ENCODE peak calls at places on chromosomes 16 and 17, in ten cellular contexts. X is A549, S is OCI-LY7, J is heart right ventricle, O is GM13976, I is neural crest cell, Q is stomach, R is left ventricle myocardium inferior, W is spleen, F is MM.1S. M is an unnamed sample.
A peak's percentile ranks its signal among the peaks of the same experiment; 100 is the strongest.

GRCh38 chr16:4388275-4389021 is 16.8 kb downstream of the VASN start:
- DNase-seq in S (no peak), J (peak; percentile 67), F (no peak), Q (no peak), R (peak; percentile 51), W (no peak), I (no peak), O (no peak), X (no peak), M (no peak)

GRCh38 chr17:17752822-17753448 is 71.7 kb downstream of the RAI1 start:
- DNase-seq in F (no peak), O (no peak), R (no peak), S (peak; percentile 66), Q (no peak), X (no peak), W (peak; percentile 87), J (no peak), I (peak; percentile 42), M (no peak)

GRCh38 chr16:608019-608418 is 18.2 kb downstream of the RAB40C start:
- DNase-seq in I (no peak), R (no peak), F (no peak), X (no peak), J (no peak), O (no peak), W (no peak), S (no peak), Q (no peak), M (no peak)

GRCh38 chr17:47696717-47697642 is 3.0 kb downstream of the TBKBP1 start:
- DNase-seq in I (no peak), O (no peak), X (no peak), R (no peak), J (no peak), F (no peak), S (no peak), Q (no peak), W (peak; percentile 64), M (no peak)

GRCh38 chr17:42087736-42088705 is 10.3 kb downstream of the ZNF385C start:
- DNase-seq in J (no peak), R (no peak), X (no peak), Q (no peak), F (no peak), S (no peak), O (no peak), I (no peak), W (no peak), M (no peak)

GRCh38 chr16:78764478-78764877 is 665.0 kb downstream of the WWOX start:
- DNase-seq in F (peak; percentile 16), J (no peak), X (no peak), W (no peak), R (no peak), O (no peak), I (no peak), S (no peak), Q (no peak), M (no peak)

GRCh38 chr17:42548070-42548837 is 4.5 kb upstream of the HSD17B1 start:
- DNase-seq in S (peak; percentile 84), J (no peak), R (peak; percentile 57), O (peak; percentile 94), I (peak; percentile 52), W (peak; percentile 94), X (peak; percentile 96), F (peak; percentile 76), Q (peak; percentile 94), M (peak; percentile 68)

GRCh38 chr16:27432600-27432957 is 30.6 kb downstream of the IL21R start:
- DNase-seq in O (no peak), F (no peak), W (peak; percentile 9), J (no peak), S (no peak), X (no peak), Q (no peak), R (no peak), I (no peak), M (peak; percentile 12)

GRCh38 chr16:59510008-59510424 is 775.9 kb upstream of the GOT2 start:
- DNase-seq in X (peak; percentile 35), Q (peak; percentile 40), F (no peak), W (no peak), J (no peak), R (no peak), S (no peak), I (no peak), O (no peak), M (no peak)

GRCh38 chr17:74354561-74354960 is 7.1 kb downstream of the BTBD17 start:
- DNase-seq in O (no peak), X (no peak), R (no peak), Q (no peak), F (no peak), J (no peak), W (no peak), S (no peak), I (no peak), M (no peak)

GRCh38 chr17:74355065-74355464 is 6.6 kb downstream of the BTBD17 start:
- DNase-seq in I (no peak), W (no peak), S (no peak), F (no peak), X (no peak), J (no peak), Q (no peak), R (no peak), O (no peak), M (no peak)

GRCh38 chr17:74351552-74352210 is 10.0 kb downstream of the BTBD17 start:
- DNase-seq in W (no peak), R (no peak), X (no peak), F (no peak), O (no peak), J (no peak), S (no peak), Q (no peak), I (no peak), M (no peak)

GRCh38 chr17:74353446-74354060 is 8.1 kb downstream of the BTBD17 start:
- DNase-seq in S (no peak), X (no peak), O (no peak), Q (no peak), F (no peak), W (no peak), I (no peak), J (no peak), R (no peak), M (no peak)

DNA sequence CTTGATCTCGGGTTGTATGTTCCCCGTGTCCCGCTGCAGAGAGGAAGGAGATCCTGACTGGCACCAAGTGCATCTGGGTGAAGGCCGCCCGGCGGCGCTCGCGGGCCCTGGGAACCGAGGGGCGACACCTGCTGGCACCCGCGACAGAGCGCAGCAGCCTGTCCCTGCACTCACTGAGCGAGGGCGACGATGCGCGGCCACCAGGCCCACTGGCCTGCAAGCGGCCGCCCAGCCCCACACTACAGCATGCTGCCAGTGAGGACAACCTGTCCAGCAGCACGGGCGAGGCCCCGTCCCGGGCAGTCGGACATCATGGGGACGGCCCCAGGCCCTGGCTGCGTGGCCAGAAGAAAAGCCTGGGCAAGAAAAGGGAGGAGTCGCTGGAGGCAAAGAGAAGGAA is 7.5 kb downstream of the BTBD17 start:
- DNase-seq in W (peak; percentile 88), J (no peak), O (peak; percentile 89), F (peak; percentile 31), Q (peak; percentile 34), I (peak; percentile 79), R (peak; percentile 45), X (peak; percentile 77), S (peak; percentile 58), M (no peak)
- TF ChIP-seq CTCF in W (peak; percentile 64), J (peak; percentile 62), O (peak; percentile 85), F (peak; percentile 81), Q (no peak), I (peak; percentile 74), R (peak; percentile 65), X (peak; percentile 87), S (peak; percentile 97), M (no peak)

GRCh38 chr16:55370762-55371482 is 46.9 kb downstream of the IRX6 start:
- DNase-seq in J (peak; percentile 74), R (peak; percentile 75), I (peak; percentile 58), O (no peak), Q (peak; percentile 33), X (peak; percentile 9), W (peak; percentile 77), S (no peak), F (peak; percentile 36), M (no peak)
- TF ChIP-seq CTCF in J (peak; percentile 78), R (peak; percentile 69), I (peak; percentile 65), O (no peak), Q (no peak), X (peak; percentile 23), W (no peak), S (no peak), F (peak; percentile 39), M (no peak)

GRCh38 chr17:8451937-8452614 is 16.4 kb downstream of the NDEL1 start:
- DNase-seq in W (no peak), X (no peak), Q (no peak), R (no peak), J (no peak), F (no peak), S (no peak), I (no peak), O (no peak), M (no peak)
- TF ChIP-seq CTCF in W (no peak), X (no peak), Q (no peak), R (no peak), J (no peak), F (no peak), S (no peak), I (no peak), O (no peak), M (no peak)

GRCh38 chr16:10947211-10947787 is 2.9 kb downstream of the CLEC16A start:
- DNase-seq in Q (no peak), I (no peak), S (no peak), F (no peak), W (no peak), X (no peak), R (no peak), J (no peak), O (no peak), M (no peak)

GRCh38 chr16:10951016-10951415 is 6.7 kb downstream of the CLEC16A start:
- DNase-seq in Q (no peak), J (no peak), I (no peak), W (no peak), O (no peak), R (no peak), F (no peak), X (no peak), S (no peak), M (no peak)

GRCh38 chr16:10950393-10950792 is 6.0 kb downstream of the CLEC16A start:
- DNase-seq in R (no peak), J (no peak), I (no peak), X (no peak), W (no peak), Q (no peak), F (no peak), O (no peak), S (no peak), M (peak; percentile 20)

GRCh38 chr16:10946308-10946707 is 1.9 kb downstream of the CLEC16A start:
- DNase-seq in O (no peak), Q (no peak), S (no peak), I (no peak), X (no peak), W (no peak), R (no peak), F (no peak), J (no peak), M (peak; percentile 33)

DNA sequence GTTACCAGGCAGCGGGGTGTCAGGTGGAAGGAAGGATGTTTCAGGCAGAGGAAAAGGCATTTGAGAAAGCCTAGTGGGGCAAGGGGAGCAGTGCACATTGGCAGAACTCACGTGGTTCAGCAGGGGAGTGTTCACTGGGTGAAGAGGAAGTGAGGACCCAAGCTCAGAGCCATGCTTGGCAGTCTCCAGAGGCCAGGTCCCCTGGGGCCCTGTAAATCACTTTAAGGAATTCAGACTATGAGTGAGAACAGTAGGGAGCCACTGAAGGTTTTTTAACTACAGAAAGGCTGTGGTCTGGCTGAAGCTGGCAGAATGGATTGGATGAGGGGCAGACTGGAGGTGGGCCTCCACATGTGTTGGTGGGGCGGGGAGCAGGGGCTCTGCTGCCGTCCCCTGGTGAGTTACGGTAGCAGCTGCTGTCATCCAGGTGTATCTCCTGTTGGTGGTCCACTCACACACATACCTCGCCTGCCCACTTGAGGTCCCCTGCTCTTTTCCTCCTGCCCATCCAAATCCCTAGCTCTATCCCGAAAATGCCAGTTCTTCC is 5.1 kb downstream of the CLEC16A start:
- DNase-seq in O (peak; percentile 52), W (peak; percentile 90), J (no peak), I (no peak), R (no peak), Q (no peak), S (peak; percentile 93), F (no peak), X (no peak), M (peak; percentile 65)
- TF ChIP-seq CTCF in O (no peak), W (peak; percentile 54), J (no peak), I (no peak), R (no peak), Q (no peak), S (peak; percentile 75), F (no peak), X (no peak), M (no peak)

M was measured in MCF 10A.